ENCODE peak calls at places on chromosomes 13 and 19, in eight cellular contexts. A is MCF 10A; C is left ventricle myocardium inferior; W is stimulated activated CD8-positive, alpha-beta memory T cell treated with anti-CD3 and anti-CD28 coated beads, Interleukin-4, amount 100 ng/mL, for 48 hours; S is stimulated activated CD4-positive, alpha-beta T cell treated with anti-CD3 and anti-CD28 coated beads, TNF-alpha, amount 100 ng/mL, for 4 hours; L is T-helper 17 cell; R is uterus; X is T-helper 9 cell. O is an unnamed sample.

GRCh38 chr13:36108342-36108741 is 22.8 kb downstream of the DCLK1 start:
- DNase-seq in A (no peak), C (no peak), W (no peak), S (no peak), L (no peak), R (no peak), X (no peak), O (no peak)

GRCh38 chr19:6260912-6261636 is 18.7 kb downstream of the MLLT1 start:
- DNase-seq in A (peak; percentile 54), C (no peak), W (peak; percentile 62), S (no peak), L (no peak), R (no peak), X (no peak), O (peak; percentile 46)

GRCh38 chr19:35048911-35049411 is 7.4 kb downstream of the HPN start:
- DNase-seq in A (peak; percentile 21), C (peak; percentile 75), W (no peak), S (no peak), L (no peak), R (no peak), X (no peak), O (no peak)

GRCh38 chr19:13127051-13127450 is 9.0 kb downstream of the NACC1 start:
- DNase-seq in A (no peak), C (no peak), W (no peak), S (no peak), L (no peak), R (no peak), X (no peak), O (no peak)

GRCh38 chr13:49580980-49581680 is 4.2 kb downstream of the RCBTB1 start:
- DNase-seq in A (no peak), C (no peak), W (no peak), S (no peak), L (no peak), R (no peak), X (no peak), O (no peak)

GRCh38 chr19:35106898-35107540 is 8.6 kb upstream of the FXYD3 start:
- DNase-seq in A (no peak), C (no peak), W (no peak), S (no peak), L (no peak), R (no peak), X (no peak), O (no peak)

GRCh38 chr19:46049597-46049996 is 8.8 kb upstream of the IGFL4 start:
- DNase-seq in A (no peak), C (no peak), W (peak; percentile 29), S (no peak), L (no peak), R (no peak), X (no peak), O (no peak)

GRCh38 chr19:16825312-16826168 is 3.7 kb upstream of the SIN3B start:
- DNase-seq in A (peak; percentile 80), C (peak; percentile 58), W (no peak), S (no peak), L (no peak), R (peak; percentile 84), X (no peak), O (peak; percentile 53)

GRCh38 chr19:10952809-10953208 is 8.0 kb upstream of the SMARCA4 start:
- DNase-seq in A (no peak), C (no peak), W (no peak), S (no peak), L (no peak), R (no peak), X (no peak), O (no peak)

GRCh38 chr19:2653717-2654584 is 48.5 kb downstream of the GNG7 start:
- DNase-seq in A (no peak), C (no peak), W (no peak), S (no peak), L (no peak), R (no peak), X (no peak), O (no peak)

GRCh38 chr13:101382086-101382485 is 34.2 kb downstream of the NALCN start:
- DNase-seq in A (no peak), C (no peak), W (no peak), S (no peak), L (no peak), R (no peak), X (no peak), O (no peak)

GRCh38 chr13:98576963-98577822 is at the start of gene STK24:
- DNase-seq in A (peak; percentile 67), C (peak; percentile 80), W (peak; percentile 72), S (peak; percentile 55), L (peak; percentile 58), R (peak; percentile 76), X (peak; percentile 52), O (peak; percentile 83)

GRCh38 chr19:44476559-44477408 is 23.5 kb downstream of the ZNF180 start:
- DNase-seq in A (peak; percentile 31), C (no peak), W (no peak), S (no peak), L (no peak), R (no peak), X (no peak), O (peak; percentile 47)

GRCh38 chr13:79483302-79483701 is 2.3 kb downstream of the NDFIP2 start:
- DNase-seq in A (no peak), C (no peak), W (no peak), S (no peak), L (no peak), R (no peak), X (no peak), O (peak; percentile 61)

GRCh38 chr19:7013678-7014077 is 7.6 kb downstream of the MBD3L2B start:
- DNase-seq in A (peak; percentile 75), C (no peak), W (peak; percentile 35), S (no peak), L (no peak), R (no peak), X (no peak), O (peak; percentile 51)

GRCh38 chr19:57587529-57587928 is 3.6 kb downstream of the ZIK1 start:
- DNase-seq in A (peak; percentile 6), C (no peak), W (no peak), S (no peak), L (no peak), R (no peak), X (no peak), O (peak; percentile 94)

GRCh38 chr19:45646345-45646698 is 7.1 kb upstream of the EML2 start:
- DNase-seq in A (no peak), C (no peak), W (no peak), S (no peak), L (no peak), R (no peak), X (no peak), O (no peak)

GRCh38 chr19:8575467-8575997 is 1.7 kb downstream of the MYO1F start:
- DNase-seq in A (peak; percentile 59), C (no peak), W (peak; percentile 62), S (no peak), L (peak; percentile 39), R (no peak), X (peak; percentile 30), O (peak; percentile 35)

GRCh38 chr13:111460548-111461444 is 140.4 kb downstream of the TEX29 start:
- DNase-seq in A (peak; percentile 40), C (no peak), W (no peak), S (no peak), L (no peak), R (peak; percentile 28), X (no peak), O (peak; percentile 28)

GRCh38 chr13:51681037-51681678 is 96.9 kb downstream of the WDFY2 start:
- DNase-seq in A (peak; percentile 78), C (no peak), W (no peak), S (no peak), L (no peak), R (no peak), X (no peak), O (peak; percentile 94)

GRCh38 chr19:39297931-39298634 is 1.9 kb downstream of the IFNL1 start:
- DNase-seq in A (no peak), C (no peak), W (peak; percentile 68), S (no peak), L (no peak), R (no peak), X (peak; percentile 43), O (no peak)

GRCh38 chr19:11204943-11205349 is 7.6 kb upstream of the KANK2 start:
- DNase-seq in A (peak; percentile 97), C (no peak), W (no peak), S (no peak), L (no peak), R (peak; percentile 58), X (no peak), O (no peak)

GRCh38 chr13:100138859-100139491 is 50.1 kb downstream of the PCCA start:
- DNase-seq in A (no peak), C (no peak), W (no peak), S (no peak), L (no peak), R (no peak), X (no peak), O (peak; percentile 20)

GRCh38 chr19:28213476-28214082 is 999.4 kb downstream of the UQCRFS1 start:
- DNase-seq in A (no peak), C (no peak), W (no peak), S (no peak), L (no peak), R (no peak), X (no peak), O (peak; percentile 4)

GRCh38 chr19:49988433-49988832 is 27.5 kb upstream of the SIGLEC11 start:
- DNase-seq in A (peak; percentile 9), C (no peak), W (peak; percentile 56), S (no peak), L (no peak), R (no peak), X (no peak), O (peak; percentile 90)

GRCh38 chr13:97460004-97460756 is 26.2 kb downstream of the RAP2A start:
- DNase-seq in A (no peak), C (no peak), W (no peak), S (no peak), L (no peak), R (no peak), X (no peak), O (no peak)

GRCh38 chr13:26168276-26168814 is 53.8 kb downstream of the RNF6 start:
- DNase-seq in A (no peak), C (no peak), W (no peak), S (no peak), L (no peak), R (no peak), X (no peak), O (peak; percentile 37)

GRCh38 chr13:50592412-50593145 is 250.9 kb downstream of the DLEU7 start:
- DNase-seq in A (peak; percentile 46), C (no peak), W (no peak), S (no peak), L (no peak), R (no peak), X (no peak), O (peak; percentile 94)

GRCh38 chr19:4719499-4719866 is 4.2 kb downstream of the DPP9 start:
- DNase-seq in A (no peak), C (no peak), W (no peak), S (no peak), L (no peak), R (no peak), X (no peak), O (no peak)

GRCh38 chr19:28642787-28643186 is 570.2 kb downstream of the UQCRFS1 start:
- DNase-seq in A (no peak), C (no peak), W (no peak), S (no peak), L (no peak), R (no peak), X (no peak), O (no peak)

GRCh38 chr19:45275370-45275971 is 24.4 kb downstream of the MARK4 start:
- DNase-seq in A (no peak), C (no peak), W (no peak), S (no peak), L (no peak), R (no peak), X (no peak), O (no peak)

O was measured in ELR.